ENCODE peak calls at places on chromosomes 2 and 18, in seven cellular contexts. P, H, Y, L, G, S and J are unnamed samples.

GRCh38 chr2:177908182-177908581 is 164.4 kb downstream of the PDE11A start:
- DNase-seq in P (no peak), H (no peak), Y (no peak), L (no peak), G (no peak), S (no peak), J (no peak)

GRCh38 chr2:231535961-231536360 is 5.7 kb upstream of the NMUR1 start:
- DNase-seq in P (no peak), H (no peak), Y (no peak), L (no peak), G (no peak), S (peak), J (no peak)

GRCh38 chr2:227462463-227462951 is 9.4 kb upstream of the AGFG1 start:
- DNase-seq in P (no peak), H (no peak), Y (no peak), L (no peak), G (peak), S (no peak), J (no peak)

GRCh38 chr2:3605013-3605961 is 10.4 kb downstream of the COLEC11 start:
- DNase-seq in P (no peak), H (no peak), Y (peak), L (peak), G (no peak), S (no peak), J (no peak)

GRCh38 chr2:226387499-226387942 is 412.1 kb downstream of the IRS1 start:
- DNase-seq in P (no peak), H (no peak), Y (no peak), L (peak), G (no peak), S (no peak), J (no peak)

GRCh38 chr18:2354292-2354691 is 217.0 kb downstream of the METTL4 start:
- DNase-seq in P (no peak), H (no peak), Y (no peak), L (no peak), G (no peak), S (no peak), J (no peak)

GRCh38 chr2:32425719-32426141 is 68.9 kb downstream of the BIRC6 start:
- DNase-seq in P (peak), H (no peak), Y (no peak), L (peak), G (no peak), S (no peak), J (no peak)

GRCh38 chr2:64751286-64752260 is 97.9 kb upstream of the SERTAD2 start:
- DNase-seq in P (peak), H (no peak), Y (no peak), L (no peak), G (peak), S (peak), J (no peak)

GRCh38 chr2:98479959-98480524 is 35.4 kb downstream of the INPP4A start:
- DNase-seq in P (no peak), H (peak), Y (peak), L (peak), G (peak), S (peak), J (no peak)

GRCh38 chr2:12818416-12819097 is 101.8 kb downstream of the TRIB2 start:
- DNase-seq in P (no peak), H (no peak), Y (no peak), L (peak), G (no peak), S (no peak), J (no peak)

GRCh38 chr2:228318218-228318617 is 136.7 kb upstream of the SPHKAP start:
- DNase-seq in P (no peak), H (no peak), Y (no peak), L (peak), G (peak), S (peak), J (no peak)

GRCh38 chr18:56711706-56712445 is 60.7 kb downstream of the WDR7 start:
- DNase-seq in P (no peak), H (no peak), Y (no peak), L (peak), G (no peak), S (no peak), J (no peak)

GRCh38 chr2:238873841-238874240 is 26.0 kb downstream of the TWIST2 start:
- DNase-seq in P (no peak), H (no peak), Y (peak), L (no peak), G (no peak), S (no peak), J (no peak)

GRCh38 chr18:13136056-13136688 is 82.4 kb upstream of the LDLRAD4 start:
- DNase-seq in P (no peak), H (peak), Y (peak), L (no peak), G (no peak), S (no peak), J (no peak)

GRCh38 chr2:216690451-216691209 is 4.7 kb downstream of the IGFBP5 start:
- DNase-seq in P (no peak), H (no peak), Y (no peak), L (peak), G (no peak), S (no peak), J (no peak)

GRCh38 chr2:172972005-172972619 is 103.5 kb upstream of the MAP3K20 start:
- DNase-seq in P (no peak), H (no peak), Y (no peak), L (peak), G (peak), S (peak), J (no peak)

GRCh38 chr2:3523551-3524041 is 4.3 kb upstream of the ADI1 start:
- DNase-seq in P (no peak), H (no peak), Y (no peak), L (peak), G (no peak), S (no peak), J (no peak)

GRCh38 chr2:52805901-52806410 is 961.6 kb upstream of the CHAC2 start:
- DNase-seq in P (peak), H (no peak), Y (no peak), L (no peak), G (no peak), S (no peak), J (no peak)

GRCh38 chr18:55509631-55510372 is 78.2 kb downstream of the TCF4 start:
- DNase-seq in P (peak), H (peak), Y (no peak), L (peak), G (no peak), S (no peak), J (no peak)

GRCh38 chr18:9643549-9643948 is 29.2 kb upstream of the PPP4R1 start:
- DNase-seq in P (peak), H (peak), Y (no peak), L (peak), G (no peak), S (peak), J (no peak)

GRCh38 chr18:54260376-54261072 is 8.8 kb upstream of the POLI start:
- DNase-seq in P (no peak), H (no peak), Y (no peak), L (peak), G (no peak), S (no peak), J (peak)

GRCh38 chr2:37800176-37800835 is 124.8 kb upstream of the RMDN2 start:
- DNase-seq in P (no peak), H (no peak), Y (no peak), L (no peak), G (no peak), S (no peak), J (no peak)

GRCh38 chr2:96537734-96538486 is 1.4 kb downstream of the ARID5A start:
- DNase-seq in P (no peak), H (no peak), Y (peak), L (no peak), G (no peak), S (no peak), J (no peak)

GRCh38 chr2:60553496-60553991 is at the start of gene BCL11A:
- DNase-seq in P (peak), H (peak), Y (no peak), L (peak), G (peak), S (peak), J (peak)

GRCh38 chr18:155688-156087 is 2.7 kb upstream of the USP14 start:
- DNase-seq in P (no peak), H (no peak), Y (no peak), L (no peak), G (no peak), S (no peak), J (no peak)

GRCh38 chr2:154425999-154426398 is 272.5 kb upstream of the KCNJ3 start:
- DNase-seq in P (no peak), H (no peak), Y (no peak), L (no peak), G (peak), S (peak), J (no peak)

GRCh38 chr2:230935132-230935435 is 10.0 kb upstream of the GPR55 start:
- DNase-seq in P (no peak), H (no peak), Y (no peak), L (no peak), G (no peak), S (no peak), J (no peak)

GRCh38 chr2:63942788-63943187 is 76.4 kb downstream of the VPS54 start:
- DNase-seq in P (no peak), H (no peak), Y (no peak), L (no peak), G (no peak), S (no peak), J (no peak)

GRCh38 chr2:113218283-113219091 is 44.7 kb downstream of the PSD4 start:
- DNase-seq in P (no peak), H (no peak), Y (no peak), L (peak), G (no peak), S (peak), J (peak)

GRCh38 chr2:119803101-119803500 is 43.4 kb downstream of the PTPN4 start:
- DNase-seq in P (no peak), H (no peak), Y (no peak), L (no peak), G (no peak), S (no peak), J (no peak)

GRCh38 chr2:72605836-72606442 is 219.9 kb downstream of the EXOC6B start:
- DNase-seq in P (no peak), H (no peak), Y (no peak), L (peak), G (no peak), S (no peak), J (no peak)
- TF ChIP-seq CTCF in P (peak), H (peak), Y (peak), L (peak), G (peak), S (peak), J (peak)

GRCh38 chr18:23967321-23968089 is 47.0 kb upstream of the TTC39C start:
- DNase-seq in P (no peak), H (no peak), Y (no peak), L (no peak), G (no peak), S (no peak), J (peak)

GRCh38 chr18:23968638-23969037 is 45.9 kb upstream of the TTC39C start:
- DNase-seq in P (no peak), H (no peak), Y (no peak), L (no peak), G (no peak), S (no peak), J (no peak)

GRCh38 chr18:23964282-23965238 is 50.0 kb upstream of the TTC39C start:
- DNase-seq in P (no peak), H (no peak), Y (no peak), L (no peak), G (no peak), S (no peak), J (no peak)

GRCh38 chr18:23966909-23967308 is 47.6 kb upstream of the TTC39C start:
- DNase-seq in P (no peak), H (no peak), Y (no peak), L (no peak), G (no peak), S (no peak), J (no peak)

DNA sequence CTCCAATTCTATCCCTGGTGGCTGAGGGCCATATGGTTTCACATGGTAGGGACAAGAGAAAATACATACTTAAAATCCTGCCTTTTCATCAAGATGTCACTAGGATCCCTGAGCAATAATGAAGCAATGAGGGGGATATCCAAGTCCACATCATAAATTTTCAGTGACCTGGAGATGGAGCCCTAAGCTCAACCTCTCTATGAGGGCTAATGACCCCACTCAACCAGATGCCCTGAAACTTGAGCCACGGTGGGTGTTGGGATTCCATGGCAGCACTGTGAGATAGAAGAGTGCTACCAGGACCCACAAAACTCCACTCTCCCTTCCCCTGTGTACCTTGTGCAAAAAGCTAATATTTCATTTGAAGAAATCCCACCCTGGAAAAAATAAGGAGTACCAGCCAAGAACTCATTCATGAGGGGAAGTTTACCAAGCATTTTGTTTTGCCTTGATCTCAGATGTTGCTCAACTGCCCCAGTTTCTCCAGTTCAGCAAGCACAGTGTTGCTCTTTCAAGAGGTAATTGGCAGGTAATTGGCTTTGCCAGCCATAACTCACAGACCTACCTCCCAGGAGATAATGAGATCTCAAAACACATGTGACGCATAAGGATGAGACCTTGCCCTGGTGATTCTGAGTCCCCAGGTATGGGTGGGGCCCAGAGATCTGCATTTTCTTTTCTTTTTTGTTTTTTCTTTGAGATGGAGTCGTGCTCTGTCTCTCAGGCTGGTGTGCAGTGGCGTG is 50.9 kb upstream of the TTC39C start:
- DNase-seq in P (no peak), H (no peak), Y (no peak), L (peak), G (no peak), S (no peak), J (no peak)
- TF ChIP-seq CTCF in P (no peak), H (no peak), Y (no peak), L (no peak), G (no peak), S (no peak), J (no peak)

GRCh38 chr2:48912110-48912509 is 156.6 kb upstream of the LHCGR start:
- DNase-seq in P (no peak), H (no peak), Y (no peak), L (no peak), G (no peak), S (no peak), J (no peak)
- TF ChIP-seq CTCF in P (no peak), H (peak), Y (no peak), L (no peak), G (no peak), S (no peak), J (no peak)

DNA sequence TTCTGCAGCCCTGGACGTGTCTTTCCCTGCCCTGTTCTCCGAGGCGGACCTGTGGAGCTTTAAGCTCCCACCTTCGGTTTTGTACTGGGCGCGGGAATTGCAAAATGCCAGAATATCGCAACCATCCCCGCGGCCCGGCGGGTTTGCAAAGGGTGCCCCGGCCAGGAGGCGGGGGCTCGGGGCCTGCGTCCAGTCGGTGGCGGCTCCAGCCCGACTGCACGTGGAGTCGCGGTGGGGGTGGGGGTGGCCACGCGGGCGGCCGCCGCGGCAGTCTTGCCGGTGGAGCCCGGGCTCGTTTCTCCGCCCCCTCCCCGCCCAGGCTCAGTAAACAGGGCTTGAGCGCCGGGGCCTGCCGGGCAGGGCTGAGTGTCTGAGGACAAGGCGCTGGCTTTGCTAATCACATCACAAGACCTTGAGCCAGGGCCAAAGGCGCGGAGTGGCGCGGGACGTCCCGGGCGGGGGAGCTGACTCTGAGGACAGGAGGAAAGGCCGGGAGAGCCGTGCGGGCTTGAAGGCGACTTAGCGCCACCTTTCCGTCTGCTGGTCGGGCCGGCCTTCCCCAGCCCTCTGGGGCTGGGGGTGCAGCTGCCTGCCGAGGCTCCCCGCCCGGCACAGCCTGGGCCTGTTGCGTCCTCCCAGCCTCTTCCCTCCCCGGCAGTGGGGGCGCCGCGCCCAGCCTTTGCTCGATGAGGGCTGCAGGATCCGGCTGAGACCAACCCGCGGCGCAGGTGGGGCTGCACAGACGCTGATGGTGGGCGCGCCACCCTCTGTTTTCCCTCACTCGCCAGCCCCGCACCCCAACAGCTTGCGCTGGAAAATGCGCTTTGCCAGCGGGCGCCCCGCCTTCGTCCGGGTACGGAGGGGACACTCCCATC is 786 bp upstream of the ZFP36L2 start:
- DNase-seq in P (no peak), H (no peak), Y (peak), L (peak), G (peak), S (peak), J (peak)
- TF ChIP-seq CTCF in P (no peak), H (peak), Y (no peak), L (no peak), G (peak), S (no peak), J (peak)

DNA sequence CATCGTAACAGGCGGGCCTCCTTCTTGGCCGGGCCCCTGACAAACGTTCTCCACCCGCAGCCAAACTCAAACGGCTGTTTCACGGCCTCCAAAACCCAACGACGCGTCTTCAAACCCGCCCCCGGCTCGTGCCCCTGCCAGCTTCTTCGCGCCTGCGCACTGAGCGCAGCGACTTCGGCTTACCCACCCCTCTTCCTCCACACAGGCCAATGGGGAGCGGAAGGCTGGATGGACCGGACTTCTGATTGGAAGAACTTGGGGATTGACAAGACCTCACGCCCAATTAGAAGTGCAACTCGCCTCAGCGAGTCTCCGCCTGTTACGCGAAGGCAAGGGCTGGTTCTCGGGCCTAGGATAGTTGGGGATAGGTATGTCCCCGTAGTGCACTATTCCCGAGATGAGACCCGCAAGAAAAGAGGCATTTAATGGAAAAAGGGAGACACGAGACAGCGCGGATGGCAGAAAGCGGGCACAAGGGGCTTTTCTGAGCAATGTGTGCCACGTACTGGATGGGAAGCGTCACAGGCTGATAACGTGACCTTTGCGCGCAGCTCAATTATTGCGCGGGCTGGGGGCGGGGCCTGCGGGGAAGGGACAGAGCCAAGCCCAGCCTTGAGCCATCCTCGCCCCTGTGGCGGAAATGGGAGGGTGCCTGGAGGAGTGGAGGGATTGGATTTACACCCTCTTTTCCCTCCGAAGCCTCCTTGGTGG is at the start of gene LAPTM4A:
- DNase-seq in P (peak), H (peak), Y (peak), L (peak), G (peak), S (peak), J (peak)
- TF ChIP-seq CTCF in P (peak), H (no peak), Y (peak), L (no peak), G (no peak), S (no peak), J (no peak)

GRCh38 chr2:49861821-49862220 is 707.5 kb upstream of the FSHR start:
- DNase-seq in P (no peak), H (no peak), Y (no peak), L (no peak), G (no peak), S (no peak), J (no peak)
- TF ChIP-seq CTCF in P (no peak), H (no peak), Y (no peak), L (no peak), G (no peak), S (no peak), J (no peak)

DNA sequence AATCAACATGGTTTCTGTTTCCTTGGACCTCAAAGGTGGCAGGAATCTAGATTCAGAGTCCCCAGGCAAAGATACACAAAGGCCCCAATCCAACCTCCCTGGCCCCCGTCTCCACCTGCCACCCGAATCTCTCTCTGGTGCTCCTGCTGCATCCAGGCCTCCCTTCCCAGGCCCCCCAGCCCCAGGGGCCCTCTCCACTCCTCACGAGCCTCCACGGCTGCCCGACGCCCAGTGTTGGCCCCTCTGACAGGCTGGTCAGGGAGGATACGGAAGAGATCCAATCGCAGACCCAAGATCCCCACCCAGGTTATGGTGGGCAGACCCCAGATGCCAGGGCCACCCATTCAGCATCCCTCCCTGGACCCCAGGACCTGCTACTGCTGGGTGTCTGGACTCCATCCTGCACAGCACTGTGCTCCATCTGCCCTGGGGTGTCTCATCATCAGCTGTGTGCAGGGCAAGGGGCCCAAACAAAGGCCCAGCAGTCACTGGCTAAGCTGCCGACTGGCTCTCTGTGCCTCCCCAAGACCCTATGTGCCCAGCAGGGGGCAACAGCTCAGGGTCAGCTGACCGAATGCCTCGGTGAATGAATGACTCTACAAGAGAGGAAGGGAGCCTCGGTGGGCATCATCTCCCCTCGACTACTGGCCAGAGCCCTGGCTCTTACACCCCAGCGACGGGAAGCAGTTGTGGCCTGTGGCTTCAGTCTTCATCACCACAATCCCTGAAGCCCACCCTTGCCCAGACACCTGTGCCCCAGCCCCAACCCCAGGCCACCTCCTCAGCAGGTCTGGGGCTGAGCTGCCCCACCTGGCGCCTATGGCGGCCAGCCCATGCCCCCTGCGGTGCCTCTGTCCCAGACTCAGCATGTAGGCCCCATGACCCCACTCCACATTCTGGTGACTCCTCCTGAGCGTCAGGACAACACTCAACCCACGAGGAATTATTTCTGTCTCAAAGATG is 2.0 kb upstream of the GPR17 start:
- DNase-seq in P (no peak), H (no peak), Y (peak), L (no peak), G (no peak), S (no peak), J (no peak)
- TF ChIP-seq CTCF in P (no peak), H (no peak), Y (no peak), L (no peak), G (no peak), S (no peak), J (no peak)